ENCODE peak calls at places on chromosomes 4 and X, in five cellular contexts. N is thyroid gland, Z is bronchial epithelial cell, Y is fibroblast of lung, W is H1. T is an unnamed sample.

GRCh38 chr4:101785476-101785875 is 5.1 kb upstream of the BANK1 start:
- DNase-seq in Y (no peak), N (no peak), W (no peak), Z (no peak), T (no peak)

GRCh38 chrX:84248226-84248625 is 60.2 kb upstream of the RPS6KA6 start:
- DNase-seq in Z (peak), N (no peak), Y (peak), W (no peak), T (no peak)

GRCh38 chr4:174523003-174523693 is 860 bp upstream of the HPGD start:
- DNase-seq in W (no peak), Y (peak), N (no peak), Z (peak), T (no peak)

GRCh38 chrX:47060708-47061107 is 17.5 kb upstream of the RGN start:
- DNase-seq in W (no peak), Y (no peak), Z (peak), N (no peak), T (no peak)

GRCh38 chrX:22278375-22278774 is 5.7 kb downstream of the CBLL2 start:
- DNase-seq in Y (no peak), W (no peak), N (no peak), Z (peak), T (no peak)

GRCh38 chr4:163385466-163385865 is 41.8 kb downstream of the NPY5R start:
- DNase-seq in Z (peak), W (no peak), Y (no peak), N (no peak), T (no peak)

GRCh38 chrX:119685225-119686066 is 7.5 kb downstream of the SEPTIN6 start:
- DNase-seq in N (peak), Y (no peak), Z (no peak), W (no peak), T (no peak)

GRCh38 chrX:20244936-20245335 is 21.8 kb downstream of the RPS6KA3 start:
- DNase-seq in Y (peak), W (no peak), N (no peak), Z (no peak), T (no peak)

GRCh38 chr4:118917582-118917981 is 28.9 kb downstream of the SYNPO2 start:
- DNase-seq in Z (no peak), W (no peak), Y (no peak), N (no peak), T (no peak)

GRCh38 chr4:139977838-139978604 is 176.0 kb downstream of the MAML3 start:
- DNase-seq in Y (no peak), N (peak), W (no peak), Z (no peak), T (no peak)

GRCh38 chrX:13168276-13168675 is 123.9 kb upstream of the FAM9C start:
- DNase-seq in W (no peak), Y (no peak), Z (no peak), N (no peak), T (no peak)

GRCh38 chrX:115372026-115372610 is 82.6 kb downstream of the LUZP4 start:
- DNase-seq in Z (peak), Y (peak), W (no peak), N (no peak), T (peak)

GRCh38 chrX:103607385-103608304 is at the start of gene TCEAL3:
- DNase-seq in W (peak), Y (peak), Z (no peak), N (peak), T (no peak)

GRCh38 chrX:85963736-85964135 is 83.6 kb downstream of the CHM start:
- DNase-seq in Y (peak), W (no peak), Z (peak), N (no peak), T (peak)

GRCh38 chrX:112822892-112823291 is 17.7 kb downstream of the AMOT start:
- DNase-seq in W (no peak), Y (no peak), N (no peak), Z (no peak), T (no peak)

GRCh38 chr4:48333587-48333986 is 7.7 kb upstream of the SLAIN2 start:
- DNase-seq in Y (no peak), Z (no peak), W (no peak), N (no peak), T (no peak)

GRCh38 chr4:127782275-127783025 is at the start of gene HSPA4L:
- DNase-seq in W (no peak), Y (peak), Z (peak), N (peak), T (peak)

GRCh38 chr4:54659213-54660144 is 1.7 kb downstream of the KIT start:
- DNase-seq in Z (no peak), Y (peak), N (peak), W (peak), T (no peak)

GRCh38 chr4:124936427-124936826 is 223.9 kb upstream of the ANKRD50 start:
- DNase-seq in W (no peak), Y (peak), Z (no peak), N (peak), T (no peak)

GRCh38 chr4:74546020-74546419 is 101.1 kb downstream of the AREG start:
- DNase-seq in Y (no peak), N (no peak), Z (peak), W (no peak), T (no peak)

GRCh38 chr4:14864365-14864762 is 137.9 kb upstream of the CPEB2 start:
- DNase-seq in Z (no peak), N (no peak), W (no peak), Y (no peak), T (no peak)

GRCh38 chr4:4590496-4590895 is 48.6 kb upstream of the STX18 start:
- DNase-seq in Z (peak), W (no peak), N (no peak), Y (peak), T (peak)

GRCh38 chr4:87299898-87300297 is 22.8 kb downstream of the HSD17B13 start:
- DNase-seq in W (no peak), Y (no peak), Z (no peak), N (no peak), T (no peak)

GRCh38 chr4:2937146-2937857 is 25.9 kb downstream of the NOP14 start:
- DNase-seq in Y (no peak), W (no peak), Z (peak), N (no peak), T (no peak)

GRCh38 chrX:1249101-1249887 is 19.3 kb upstream of the CSF2RA start:
- DNase-seq in N (peak), Y (no peak), W (peak), Z (peak), T (peak)

GRCh38 chr4:90328558-90328957 is 201.4 kb downstream of the CCSER1 start:
- DNase-seq in Y (peak), N (peak), W (no peak), Z (peak), T (no peak)

GRCh38 chr4:13483142-13484044 is 747 bp downstream of the RAB28 start:
- DNase-seq in N (peak), Y (peak), Z (peak), W (no peak), T (peak)

GRCh38 chr4:90727938-90728337 is 600.7 kb downstream of the CCSER1 start:
- DNase-seq in Y (no peak), Z (peak), N (no peak), W (no peak), T (no peak)

GRCh38 chr4:147747787-147748454 is 16.0 kb downstream of the ARHGAP10 start:
- DNase-seq in Y (no peak), Z (no peak), W (no peak), N (peak), T (no peak)

GRCh38 chrX:86002076-86002896 is 45.1 kb downstream of the CHM start:
- DNase-seq in W (peak), N (no peak), Z (peak), Y (peak), T (no peak)

GRCh38 chr4:7811536-7812190 is 128.0 kb downstream of the AFAP1 start:
- DNase-seq in Z (peak), W (no peak), N (peak), Y (peak), T (no peak)

GRCh38 chr4:3712112-3712805 is 53.9 kb upstream of the ADRA2C start:
- DNase-seq in W (no peak), Y (no peak), N (no peak), Z (no peak), T (no peak)

GRCh38 chr4:165332502-165332901 is 5.0 kb downstream of the MSMO1 start:
- DNase-seq in W (no peak), N (no peak), Y (no peak), Z (no peak), T (no peak)

GRCh38 chrX:132270699-132271098 is 51.5 kb upstream of the RAP2C start:
- DNase-seq in W (no peak), Z (peak), N (peak), Y (peak), T (peak)

GRCh38 chr4:148634476-148634875 is 192.3 kb upstream of the NR3C2 start:
- DNase-seq in Z (peak), N (no peak), W (no peak), Y (no peak), T (no peak)

GRCh38 chr4:38759077-38759789 is 23.6 kb downstream of the TLR10 start:
- DNase-seq in Y (peak), Z (peak), N (peak), W (peak), T (peak)

GRCh38 chr4:38762560-38762959 is 20.2 kb downstream of the TLR10 start:
- DNase-seq in Y (no peak), N (no peak), W (no peak), Z (no peak), T (no peak)

GRCh38 chr4:38760915-38761314 is 21.9 kb downstream of the TLR10 start:
- DNase-seq in W (no peak), Z (no peak), N (no peak), Y (no peak), T (no peak)

GRCh38 chr4:38757945-38758344 is 24.8 kb downstream of the TLR10 start:
- DNase-seq in Z (peak), Y (no peak), W (no peak), N (peak), T (no peak)

DNA sequence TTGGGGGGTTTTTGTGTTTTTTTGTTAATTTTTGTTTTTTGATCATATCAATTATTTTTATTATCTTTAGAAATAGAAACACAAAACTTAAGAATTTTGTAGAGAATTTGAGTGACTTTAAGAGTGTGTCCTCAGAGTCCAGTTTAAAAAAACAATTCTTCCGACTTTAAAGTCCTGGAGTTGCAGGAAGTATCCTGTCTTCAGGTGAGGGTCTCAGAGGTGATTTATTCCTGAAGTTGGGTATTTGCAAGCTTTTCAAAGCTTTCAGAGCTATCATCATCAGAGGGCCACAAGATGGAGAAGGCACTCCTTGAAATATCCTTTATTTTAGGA is 23.0 kb downstream of the TLR10 start:
- DNase-seq in N (no peak), Y (no peak), W (no peak), Z (no peak), T (no peak)
- TF ChIP-seq CTCF in N (no peak), Y (no peak), W (no peak), Z (no peak), T (no peak)

GRCh38 chrX:65241059-65241721 is 264.9 kb upstream of the ZC4H2 start:
- DNase-seq in Y (no peak), Z (no peak), N (no peak), W (no peak), T (no peak)
- H3K4me3 ChIP-seq in Y (no peak), Z (no peak), N (no peak), W (no peak), T (no peak)

GRCh38 chrX:148135738-148136137 is 154.6 kb downstream of the FMR1NB start:
- DNase-seq in Y (peak), Z (peak), W (no peak), N (no peak), T (no peak)

GRCh38 chrX:148134578-148134977 is 153.4 kb downstream of the FMR1NB start:
- DNase-seq in Y (no peak), Z (no peak), N (no peak), W (no peak), T (no peak)

GRCh38 chrX:148133099-148133725 is 152.1 kb downstream of the FMR1NB start:
- DNase-seq in Z (peak), W (no peak), N (no peak), Y (peak), T (no peak)
- TF ChIP-seq CTCF in Z (no peak), W (no peak), N (no peak), Y (no peak), T (no peak)

DNA sequence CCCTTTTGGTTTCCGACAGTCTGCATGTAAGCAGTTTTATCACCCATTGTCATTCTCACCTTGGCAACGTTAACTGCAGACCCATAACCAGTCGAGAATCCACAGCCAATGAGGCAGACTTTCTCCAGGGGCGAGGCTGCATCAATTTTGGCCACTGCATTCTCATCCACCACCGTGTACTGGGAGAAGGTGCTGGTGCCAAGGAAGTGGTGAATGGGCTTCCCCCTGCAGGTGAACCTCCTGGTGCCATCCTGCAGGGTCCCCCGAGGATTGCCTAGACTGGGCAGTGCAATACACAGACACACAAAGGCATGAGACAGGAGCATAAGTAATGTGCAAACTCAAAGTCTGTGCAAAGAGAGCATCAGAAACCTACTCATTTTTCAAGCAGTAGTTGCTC is 5.4 kb downstream of the ADH1B start:
- DNase-seq in N (no peak), W (no peak), Y (no peak), Z (no peak), T (no peak)
- H3K4me3 ChIP-seq in N (no peak), W (no peak), Y (no peak), Z (no peak), T (no peak)

DNA sequence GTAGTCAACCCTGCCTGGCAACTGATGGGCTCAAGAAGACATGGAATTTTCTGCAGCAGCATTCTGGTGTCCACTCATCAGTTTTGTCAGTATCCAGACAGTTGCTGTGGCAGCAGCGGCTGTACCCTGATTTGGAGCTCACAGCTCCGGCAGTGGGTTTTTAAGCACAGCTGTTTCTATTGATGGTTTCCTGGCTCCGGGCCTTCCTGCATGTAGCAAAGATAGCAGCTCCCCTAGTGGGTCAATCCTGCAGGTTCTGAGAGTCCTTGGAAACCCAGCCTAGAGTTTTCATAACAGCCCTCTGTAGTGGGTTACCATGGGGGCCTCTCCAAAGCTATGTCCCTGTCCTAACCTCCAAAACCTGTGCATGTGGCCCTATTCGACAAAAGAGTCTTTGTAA is 84.0 kb upstream of the ATP6AP2 start:
- DNase-seq in Y (peak), N (peak), Z (no peak), W (no peak), T (no peak)
- TF ChIP-seq CTCF in Y (peak), N (peak), Z (no peak), W (peak), T (peak)

GRCh38 chr4:110480031-110480549 is 4.1 kb downstream of the ENPEP start:
- DNase-seq in Z (peak), Y (peak), W (no peak), N (no peak), T (peak)
- H3K4me3 ChIP-seq in Z (no peak), Y (no peak), W (no peak), N (no peak), T (no peak)

T was measured in HFF-Myc.